ENCODE peak calls at places on chromosomes 7 and 10, in nine cellular contexts. J, G, P, F, N, Q, E, T and H are unnamed samples.

GRCh38 chr7:158101821-158102450 is 485.7 kb downstream of the PTPRN2 start:
- ATAC-seq in J (no peak), G (no peak), P (no peak), F (no peak), N (no peak), Q (no peak), E (no peak), T (no peak), H (no peak)

GRCh38 chr10:75137533-75138438 is 26.3 kb downstream of the SAMD8 start:
- ATAC-seq in J (no peak), G (no peak), P (no peak), F (peak), N (no peak), Q (peak), E (no peak), T (peak), H (no peak)

GRCh38 chr7:129783097-129783919 is 169.5 kb downstream of the UBE2H start:
- ATAC-seq in J (no peak), G (no peak), P (no peak), F (no peak), N (no peak), Q (no peak), E (no peak), T (no peak), H (no peak)

GRCh38 chr7:149284343-149284742 is 22.3 kb downstream of the ZNF783 start:
- ATAC-seq in J (no peak), G (no peak), P (no peak), F (no peak), N (no peak), Q (no peak), E (peak), T (no peak), H (no peak)

GRCh38 chr7:29237483-29237882 is 42.9 kb downstream of the CHN2 start:
- ATAC-seq in J (no peak), G (no peak), P (peak), F (no peak), N (no peak), Q (no peak), E (no peak), T (no peak), H (no peak)

GRCh38 chr10:126387041-126387908 is 1.0 kb downstream of the ADAM12 start:
- ATAC-seq in J (no peak), G (no peak), P (no peak), F (peak), N (peak), Q (peak), E (peak), T (peak), H (no peak)

GRCh38 chr10:132646443-132647097 is 109.0 kb downstream of the INPP5A start:
- ATAC-seq in J (no peak), G (no peak), P (no peak), F (no peak), N (no peak), Q (no peak), E (no peak), T (no peak), H (no peak)

GRCh38 chr7:130281227-130281626 is 11.7 kb upstream of the CPA4 start:
- ATAC-seq in J (no peak), G (no peak), P (no peak), F (no peak), N (no peak), Q (no peak), E (no peak), T (no peak), H (no peak)

GRCh38 chr7:3309140-3309539 is 8.1 kb downstream of the SDK1 start:
- ATAC-seq in J (no peak), G (no peak), P (no peak), F (no peak), N (no peak), Q (no peak), E (no peak), T (no peak), H (no peak)

GRCh38 chr10:22053048-22053447 is 49.5 kb upstream of the DNAJC1 start:
- ATAC-seq in J (no peak), G (no peak), P (no peak), F (no peak), N (no peak), Q (no peak), E (no peak), T (no peak), H (no peak)

GRCh38 chr7:99694201-99694911 is 14.6 kb upstream of the CYP3A5 start:
- ATAC-seq in J (no peak), G (no peak), P (no peak), F (no peak), N (no peak), Q (peak), E (no peak), T (peak), H (no peak)

GRCh38 chr7:103955985-103956384 is 33.5 kb downstream of the RELN start:
- ATAC-seq in J (no peak), G (no peak), P (no peak), F (no peak), N (no peak), Q (no peak), E (no peak), T (no peak), H (no peak)

GRCh38 chr10:3036155-3036554 is 31.2 kb upstream of the PFKP start:
- ATAC-seq in J (no peak), G (no peak), P (no peak), F (peak), N (peak), Q (peak), E (no peak), T (peak), H (no peak)

GRCh38 chr7:93092757-93093370 is 24.9 kb downstream of the SAMD9 start:
- ATAC-seq in J (no peak), G (no peak), P (no peak), F (no peak), N (peak), Q (peak), E (no peak), T (peak), H (no peak)

GRCh38 chr7:27079234-27079975 is 16.4 kb downstream of the HOXA1 start:
- ATAC-seq in J (no peak), G (no peak), P (no peak), F (no peak), N (peak), Q (peak), E (no peak), T (no peak), H (no peak)

GRCh38 chr10:28558923-28559508 is 26.1 kb downstream of the WAC start:
- ATAC-seq in J (no peak), G (peak), P (no peak), F (no peak), N (peak), Q (peak), E (no peak), T (peak), H (no peak)

GRCh38 chr7:110922906-110923305 is 168.0 kb upstream of the LRRN3 start:
- ATAC-seq in J (peak), G (no peak), P (no peak), F (peak), N (no peak), Q (no peak), E (no peak), T (no peak), H (peak)

GRCh38 chr7:23544913-23545354 is 13.2 kb upstream of the TRA2A start:
- ATAC-seq in J (no peak), G (no peak), P (no peak), F (peak), N (peak), Q (peak), E (peak), T (peak), H (no peak)

GRCh38 chr10:117926491-117926890 is 120.2 kb downstream of the RAB11FIP2 start:
- ATAC-seq in J (no peak), G (no peak), P (no peak), F (no peak), N (no peak), Q (no peak), E (no peak), T (no peak), H (no peak)

GRCh38 chr10:49191349-49191748 is 3.2 kb upstream of the TMEM273 start:
- ATAC-seq in J (no peak), G (no peak), P (no peak), F (no peak), N (no peak), Q (no peak), E (no peak), T (no peak), H (no peak)

GRCh38 chr7:12839508-12840153 is 152.2 kb downstream of the ARL4A start:
- ATAC-seq in J (no peak), G (no peak), P (no peak), F (no peak), N (no peak), Q (no peak), E (no peak), T (no peak), H (no peak)

GRCh38 chr10:126889421-126889820 is 15.8 kb upstream of the DOCK1 start:
- ATAC-seq in J (no peak), G (no peak), P (no peak), F (no peak), N (no peak), Q (no peak), E (no peak), T (no peak), H (no peak)

GRCh38 chr7:137577184-137577583 is 233.7 kb upstream of the PTN start:
- ATAC-seq in J (no peak), G (no peak), P (no peak), F (no peak), N (no peak), Q (no peak), E (no peak), T (no peak), H (no peak)

GRCh38 chr10:124308351-124308645 is 110.4 kb downstream of the OAT start:
- ATAC-seq in J (no peak), G (no peak), P (no peak), F (no peak), N (no peak), Q (no peak), E (no peak), T (no peak), H (no peak)

GRCh38 chr7:55965805-55966421 is 1.5 kb downstream of the NIPSNAP2 start:
- ATAC-seq in J (no peak), G (no peak), P (peak), F (no peak), N (no peak), Q (no peak), E (no peak), T (peak), H (no peak)

GRCh38 chr7:121372376-121373024 is 23.6 kb downstream of the FAM3C start:
- ATAC-seq in J (no peak), G (peak), P (no peak), F (no peak), N (no peak), Q (peak), E (no peak), T (no peak), H (no peak)

GRCh38 chr10:127117125-127117524 is 79.3 kb downstream of the INSYN2A start:
- ATAC-seq in J (no peak), G (no peak), P (no peak), F (no peak), N (no peak), Q (peak), E (no peak), T (peak), H (no peak)

GRCh38 chr7:129530881-129531391 is 28.6 kb downstream of the SMKR1 start:
- ATAC-seq in J (no peak), G (peak), P (no peak), F (peak), N (no peak), Q (peak), E (no peak), T (no peak), H (no peak)

GRCh38 chr7:126303926-126304325 is 948.8 kb downstream of the GRM8 start:
- ATAC-seq in J (no peak), G (no peak), P (no peak), F (no peak), N (no peak), Q (no peak), E (no peak), T (no peak), H (no peak)

GRCh38 chr10:133400624-133401424 is 6.9 kb downstream of the MTG1 start:
- ATAC-seq in J (no peak), G (peak), P (no peak), F (no peak), N (peak), Q (peak), E (no peak), T (no peak), H (no peak)

GRCh38 chr10:118482393-118483331 is 112.8 kb downstream of the PRLHR start:
- ATAC-seq in J (no peak), G (no peak), P (no peak), F (no peak), N (no peak), Q (no peak), E (no peak), T (no peak), H (no peak)

GRCh38 chr10:8873310-8873709 is 818.8 kb downstream of the GATA3 start:
- ATAC-seq in J (no peak), G (no peak), P (no peak), F (no peak), N (no peak), Q (no peak), E (no peak), T (no peak), H (no peak)
- TF ChIP-seq CTCF in J (no peak), G (no peak), P (no peak), F (peak), N (no peak), Q (no peak), E (no peak), T (no peak), H (no peak)

DNA sequence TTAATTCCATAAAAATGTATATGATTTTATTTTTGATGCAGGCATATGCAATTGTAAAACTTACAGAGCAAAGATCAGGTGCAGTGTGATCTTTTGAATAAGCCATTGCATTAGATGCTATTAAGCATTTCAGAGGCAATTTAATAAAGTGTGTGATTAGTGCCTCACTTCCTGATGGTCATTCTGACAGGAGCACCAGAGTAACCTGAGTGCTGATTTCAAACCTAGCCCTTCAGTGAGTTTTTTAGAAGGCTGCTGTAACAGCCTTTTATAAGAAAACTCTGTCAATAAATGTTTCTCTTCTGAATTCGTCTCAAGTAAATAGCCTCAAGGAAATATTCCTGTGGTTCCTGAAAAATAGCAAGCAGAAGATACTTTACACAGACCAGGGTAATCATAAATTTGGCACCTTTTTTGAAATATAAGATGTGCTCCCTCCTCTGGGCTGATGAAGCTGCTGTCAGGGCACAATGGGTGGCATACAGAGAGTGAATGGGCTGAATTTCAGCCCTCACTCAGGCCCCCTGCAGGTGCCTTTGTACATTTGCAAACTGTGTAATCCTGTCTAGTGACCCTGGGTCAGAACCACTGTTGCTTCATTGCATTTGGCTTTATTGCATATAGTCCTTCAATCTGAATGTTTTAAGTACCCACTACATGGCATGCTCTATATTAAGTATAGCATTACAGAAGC is 193.7 kb upstream of the CSTF2T start:
- ATAC-seq in J (no peak), G (no peak), P (no peak), F (peak), N (no peak), Q (peak), E (no peak), T (peak), H (no peak)
- TF ChIP-seq CTCF in J (no peak), G (no peak), P (peak), F (no peak), N (peak), Q (no peak), E (no peak), T (no peak), H (no peak)

GRCh38 chr10:119811122-119811521 is 61.5 kb downstream of the MCMBP start:
- ATAC-seq in J (no peak), G (no peak), P (no peak), F (no peak), N (no peak), Q (no peak), E (no peak), T (no peak), H (no peak)
- TF ChIP-seq CTCF in J (no peak), G (no peak), P (no peak), F (no peak), N (no peak), Q (no peak), E (no peak), T (no peak), H (no peak)

DNA sequence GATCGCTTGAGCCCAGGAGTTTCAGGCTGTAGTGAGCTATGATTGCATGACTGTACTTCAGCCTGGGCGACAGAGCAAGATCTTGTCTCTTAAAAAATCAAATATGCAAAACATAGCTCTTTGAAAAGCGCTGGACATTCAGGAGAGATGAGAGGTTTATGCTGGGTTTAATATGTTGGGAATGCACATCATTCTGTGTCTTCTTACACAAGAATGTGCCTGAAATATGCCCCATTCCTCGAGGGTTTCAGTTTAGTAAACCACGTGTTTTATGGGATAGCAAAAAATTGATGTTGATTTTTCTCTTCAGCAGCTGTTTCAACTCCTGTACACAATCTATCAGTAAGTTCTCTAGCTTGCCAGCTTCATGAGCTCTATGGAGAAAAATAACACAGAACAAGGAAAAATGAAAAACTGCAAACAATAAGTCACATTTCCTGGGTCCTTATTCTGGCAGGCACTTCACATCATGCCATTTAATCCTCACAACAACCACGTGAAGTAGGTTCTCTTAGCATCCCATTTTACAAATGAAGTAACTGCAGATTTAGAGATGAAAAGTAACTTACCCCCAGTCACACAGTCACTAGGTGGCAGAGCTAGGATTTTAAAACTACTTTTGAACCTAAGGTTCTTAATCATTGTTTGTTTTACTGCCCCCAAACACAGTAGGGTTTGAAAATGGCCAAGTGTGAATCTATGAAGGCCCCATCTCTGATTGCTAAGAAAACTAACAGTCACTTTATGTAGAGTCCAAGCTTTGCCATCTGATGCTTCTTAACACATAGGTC is 423.6 kb downstream of the PHTF2 start:
- ATAC-seq in J (no peak), G (no peak), P (no peak), F (no peak), N (no peak), Q (no peak), E (no peak), T (peak), H (no peak)
- TF ChIP-seq CTCF in J (no peak), G (no peak), P (no peak), F (no peak), N (no peak), Q (no peak), E (no peak), T (no peak), H (no peak)

GRCh38 chr10:88865281-88865876 is 13.7 kb upstream of the ANKRD22 start:
- ATAC-seq in J (no peak), G (no peak), P (no peak), F (peak), N (peak), Q (peak), E (no peak), T (peak), H (no peak)
- TF ChIP-seq CTCF in J (no peak), G (no peak), P (peak), F (peak), N (peak), Q (no peak), E (peak), T (peak), H (no peak)

GRCh38 chr10:18566177-18566576 is 85.2 kb downstream of the NSUN6 start:
- ATAC-seq in J (no peak), G (no peak), P (no peak), F (no peak), N (no peak), Q (no peak), E (no peak), T (no peak), H (no peak)
- TF ChIP-seq CTCF in J (no peak), G (no peak), P (no peak), F (no peak), N (no peak), Q (no peak), E (no peak), T (no peak), H (no peak)

DNA sequence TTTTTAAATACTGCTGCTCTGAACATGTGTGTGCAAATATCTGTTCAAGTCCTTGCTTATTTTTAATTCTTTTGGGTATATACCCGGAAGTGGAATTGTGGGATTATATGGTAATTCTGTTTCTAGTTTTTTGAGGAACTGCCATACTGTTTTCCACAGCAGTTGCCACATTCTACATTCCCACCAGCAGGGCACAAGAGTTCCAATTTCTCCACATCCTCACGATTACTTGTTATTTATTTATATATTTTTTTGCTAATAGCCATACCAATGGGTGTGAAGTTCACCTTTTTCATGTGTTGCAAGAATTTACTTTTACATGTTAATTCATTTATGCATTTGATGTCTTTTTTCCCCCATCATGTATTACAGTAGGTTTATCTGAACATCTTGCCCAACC is 79.6 kb upstream of the CXCL12 start:
- ATAC-seq in J (no peak), G (no peak), P (no peak), F (no peak), N (no peak), Q (no peak), E (no peak), T (no peak), H (no peak)
- TF ChIP-seq CTCF in J (no peak), G (no peak), P (no peak), F (no peak), N (no peak), Q (no peak), E (no peak), T (no peak), H (no peak)